ENCODE peak calls at places on chromosome 5, in ten cellular contexts. A, J, N, W, Z, F, D, H, Y and I are unnamed samples.

GRCh38 chr5:124043456-124043855 is 531.5 kb downstream of the CSNK1G3 start:
- DNase-seq in A (no peak), J (no peak), N (no peak), W (no peak), Z (no peak), F (peak; percentile 52), D (no peak), H (no peak), Y (peak; percentile 1), I (no peak)

GRCh38 chr5:110116539-110116938 is 426.8 kb downstream of the MAN2A1 start:
- DNase-seq in A (no peak), J (no peak), N (no peak), W (no peak), Z (no peak), F (no peak), D (no peak), H (no peak), Y (no peak), I (no peak)

GRCh38 chr5:150853560-150853959 is 7.2 kb downstream of the IRGM start:
- DNase-seq in A (no peak), J (no peak), N (no peak), W (no peak), Z (no peak), F (no peak), D (no peak), H (no peak), Y (no peak), I (no peak)

GRCh38 chr5:137605377-137605776 is 106.3 kb upstream of the SPOCK1 start:
- DNase-seq in A (no peak), J (peak; percentile 51), N (no peak), W (no peak), Z (no peak), F (no peak), D (no peak), H (no peak), Y (peak; percentile 64), I (no peak)

GRCh38 chr5:88680253-88681132 is 202.5 kb downstream of the MEF2C start:
- DNase-seq in A (peak; percentile 21), J (peak; percentile 78), N (peak; percentile 64), W (no peak), Z (peak; percentile 80), F (peak; percentile 79), D (no peak), H (peak; percentile 95), Y (peak; percentile 54), I (no peak)

GRCh38 chr5:179265529-179266290 is 79.6 kb downstream of the ADAMTS2 start:
- DNase-seq in A (peak; percentile 32), J (peak; percentile 100), N (no peak), W (peak; percentile 85), Z (no peak), F (no peak), D (peak; percentile 96), H (no peak), Y (no peak), I (peak; percentile 64)

GRCh38 chr5:43152946-43153345 is 32.2 kb downstream of the ZNF131 start:
- DNase-seq in A (no peak), J (peak; percentile 84), N (no peak), W (peak; percentile 41), Z (no peak), F (no peak), D (peak; percentile 24), H (no peak), Y (no peak), I (no peak)

GRCh38 chr5:22621084-22621483 is 232.1 kb downstream of the CDH12 start:
- DNase-seq in A (no peak), J (no peak), N (no peak), W (no peak), Z (no peak), F (no peak), D (no peak), H (no peak), Y (no peak), I (no peak)

GRCh38 chr5:54440456-54440893 is 15.0 kb upstream of the HSPB3 start:
- DNase-seq in A (no peak), J (peak; percentile 10), N (no peak), W (no peak), Z (no peak), F (no peak), D (no peak), H (no peak), Y (no peak), I (no peak)

GRCh38 chr5:113510836-113511451 is 2.5 kb upstream of the YTHDC2 start:
- DNase-seq in A (no peak), J (peak; percentile 69), N (no peak), W (no peak), Z (no peak), F (no peak), D (no peak), H (no peak), Y (peak; percentile 60), I (no peak)